ENCODE peak calls at places on chromosomes 3 and 15, in four cellular contexts. One of them, this sample, is unnamed.

GRCh38 chr3:37652851-37653250 is 208.8 kb upstream of the CTDSPL start:
- DNase-seq in fibroblast of mammary gland: no peak
- DNase-seq in astrocyte of the cerebellum: no peak
- DNase-seq in activated B cell treated with CpG ODN at 0.5 μM for 24 hours: no peak
- DNase-seq in this sample: no peak

GRCh38 chr3:110814170-110815007 is 257.2 kb upstream of the NECTIN3 start:
- DNase-seq in astrocyte of the cerebellum: peak
- DNase-seq in fibroblast of mammary gland: peak
- DNase-seq in activated B cell treated with CpG ODN at 0.5 μM for 24 hours: no peak
- DNase-seq in this sample: no peak

GRCh38 chr15:72585659-72586058 is 68.8 kb upstream of the GOLGA6B start:
- DNase-seq in fibroblast of mammary gland: peak
- DNase-seq in astrocyte of the cerebellum: peak
- DNase-seq in activated B cell treated with CpG ODN at 0.5 μM for 24 hours: no peak
- DNase-seq in this sample: no peak

GRCh38 chr15:31483924-31484368 is 157.3 kb downstream of the KLF13 start:
- DNase-seq in fibroblast of mammary gland: no peak
- DNase-seq in activated B cell treated with CpG ODN at 0.5 μM for 24 hours: no peak
- DNase-seq in astrocyte of the cerebellum: no peak
- DNase-seq in this sample: no peak

GRCh38 chr15:89776274-89777072 is at the start of gene MESP2:
- DNase-seq in activated B cell treated with CpG ODN at 0.5 μM for 24 hours: peak
- DNase-seq in fibroblast of mammary gland: peak
- DNase-seq in astrocyte of the cerebellum: peak
- DNase-seq in this sample: peak

GRCh38 chr15:38651328-38652038 is 86.9 kb upstream of the RASGRP1 start:
- DNase-seq in fibroblast of mammary gland: no peak
- DNase-seq in astrocyte of the cerebellum: no peak
- DNase-seq in activated B cell treated with CpG ODN at 0.5 μM for 24 hours: no peak
- DNase-seq in this sample: no peak

GRCh38 chr15:32659340-32659831 is 17.9 kb downstream of the SCG5 start:
- DNase-seq in fibroblast of mammary gland: peak
- DNase-seq in activated B cell treated with CpG ODN at 0.5 μM for 24 hours: no peak
- DNase-seq in astrocyte of the cerebellum: no peak
- DNase-seq in this sample: no peak

GRCh38 chr3:128316456-128316855 is 150.2 kb downstream of the DNAJB8 start:
- DNase-seq in astrocyte of the cerebellum: no peak
- DNase-seq in fibroblast of mammary gland: peak
- DNase-seq in activated B cell treated with CpG ODN at 0.5 μM for 24 hours: no peak
- DNase-seq in this sample: peak

GRCh38 chr3:121063628-121064027 is 155.6 kb downstream of the STXBP5L start:
- DNase-seq in activated B cell treated with CpG ODN at 0.5 μM for 24 hours: no peak
- DNase-seq in astrocyte of the cerebellum: no peak
- DNase-seq in fibroblast of mammary gland: no peak
- DNase-seq in this sample: no peak

GRCh38 chr3:5123937-5124336 is 1.8 kb downstream of the ARL8B start:
- DNase-seq in fibroblast of mammary gland: no peak
- DNase-seq in activated B cell treated with CpG ODN at 0.5 μM for 24 hours: no peak
- DNase-seq in astrocyte of the cerebellum: no peak
- DNase-seq in this sample: no peak

GRCh38 chr3:66997560-66998074 is 490 bp upstream of the KBTBD8 start:
- DNase-seq in fibroblast of mammary gland: peak
- DNase-seq in astrocyte of the cerebellum: peak
- DNase-seq in activated B cell treated with CpG ODN at 0.5 μM for 24 hours: no peak
- DNase-seq in this sample: peak

GRCh38 chr3:136193273-136194043 is 2.7 kb downstream of the MSL2 start:
- DNase-seq in fibroblast of mammary gland: no peak
- DNase-seq in activated B cell treated with CpG ODN at 0.5 μM for 24 hours: no peak
- DNase-seq in astrocyte of the cerebellum: no peak
- DNase-seq in this sample: no peak

GRCh38 chr15:71691700-71692417 is 118.5 kb upstream of the NR2E3 start:
- DNase-seq in astrocyte of the cerebellum: peak
- DNase-seq in activated B cell treated with CpG ODN at 0.5 μM for 24 hours: no peak
- DNase-seq in fibroblast of mammary gland: peak
- DNase-seq in this sample: no peak

GRCh38 chr15:60695713-60696522 is 217.0 kb upstream of the ICE2 start:
- DNase-seq in astrocyte of the cerebellum: no peak
- DNase-seq in fibroblast of mammary gland: peak
- DNase-seq in activated B cell treated with CpG ODN at 0.5 μM for 24 hours: no peak
- DNase-seq in this sample: no peak

GRCh38 chr15:39925112-39925830 is 5.2 kb upstream of the GPR176 start:
- DNase-seq in astrocyte of the cerebellum: no peak
- DNase-seq in activated B cell treated with CpG ODN at 0.5 μM for 24 hours: no peak
- DNase-seq in fibroblast of mammary gland: peak
- DNase-seq in this sample: no peak

GRCh38 chr3:172627057-172627809 is 83.6 kb downstream of the NCEH1 start:
- DNase-seq in fibroblast of mammary gland: peak
- DNase-seq in astrocyte of the cerebellum: no peak
- DNase-seq in activated B cell treated with CpG ODN at 0.5 μM for 24 hours: no peak
- DNase-seq in this sample: no peak

GRCh38 chr15:88375234-88375926 is 91.8 kb downstream of the MRPL46 start:
- DNase-seq in activated B cell treated with CpG ODN at 0.5 μM for 24 hours: no peak
- DNase-seq in fibroblast of mammary gland: peak
- DNase-seq in astrocyte of the cerebellum: peak
- DNase-seq in this sample: no peak

GRCh38 chr15:39426552-39427532 is 154.0 kb upstream of the THBS1 start:
- DNase-seq in fibroblast of mammary gland: no peak
- DNase-seq in astrocyte of the cerebellum: peak
- DNase-seq in activated B cell treated with CpG ODN at 0.5 μM for 24 hours: no peak
- DNase-seq in this sample: peak

GRCh38 chr3:194250104-194251002 is 100.8 kb downstream of the CPN2 start:
- DNase-seq in activated B cell treated with CpG ODN at 0.5 μM for 24 hours: no peak
- DNase-seq in astrocyte of the cerebellum: no peak
- DNase-seq in fibroblast of mammary gland: peak
- DNase-seq in this sample: no peak

GRCh38 chr3:50165388-50166308 is 10.5 kb downstream of the SEMA3F start:
- DNase-seq in astrocyte of the cerebellum: peak
- DNase-seq in activated B cell treated with CpG ODN at 0.5 μM for 24 hours: no peak
- DNase-seq in fibroblast of mammary gland: peak
- DNase-seq in this sample: no peak

GRCh38 chr3:116265976-116266584 is 179.2 kb downstream of the LSAMP start:
- DNase-seq in astrocyte of the cerebellum: no peak
- DNase-seq in fibroblast of mammary gland: no peak
- DNase-seq in activated B cell treated with CpG ODN at 0.5 μM for 24 hours: no peak
- DNase-seq in this sample: no peak

GRCh38 chr3:29071077-29071634 is 209.7 kb upstream of the RBMS3 start:
- DNase-seq in fibroblast of mammary gland: peak
- DNase-seq in astrocyte of the cerebellum: no peak
- DNase-seq in activated B cell treated with CpG ODN at 0.5 μM for 24 hours: no peak
- DNase-seq in this sample: no peak

GRCh38 chr15:54374184-54374947 is 396.1 kb downstream of the UNC13C start:
- DNase-seq in activated B cell treated with CpG ODN at 0.5 μM for 24 hours: no peak
- DNase-seq in astrocyte of the cerebellum: no peak
- DNase-seq in fibroblast of mammary gland: no peak
- DNase-seq in this sample: peak

GRCh38 chr3:48915296-48915695 is 3.3 kb upstream of the ARIH2 start:
- DNase-seq in activated B cell treated with CpG ODN at 0.5 μM for 24 hours: no peak
- DNase-seq in fibroblast of mammary gland: no peak
- DNase-seq in astrocyte of the cerebellum: no peak
- DNase-seq in this sample: no peak

GRCh38 chr3:36540898-36541518 is 160.7 kb downstream of the STAC start:
- DNase-seq in fibroblast of mammary gland: peak
- DNase-seq in activated B cell treated with CpG ODN at 0.5 μM for 24 hours: no peak
- DNase-seq in astrocyte of the cerebellum: peak
- DNase-seq in this sample: no peak

GRCh38 chr15:85453144-85453872 is 72.9 kb downstream of the AKAP13 start:
- DNase-seq in fibroblast of mammary gland: peak
- DNase-seq in astrocyte of the cerebellum: no peak
- DNase-seq in activated B cell treated with CpG ODN at 0.5 μM for 24 hours: no peak
- DNase-seq in this sample: no peak
- TF ChIP-seq CTCF in fibroblast of mammary gland: no peak
- TF ChIP-seq CTCF in astrocyte of the cerebellum: no peak
- TF ChIP-seq CTCF in activated B cell treated with CpG ODN at 0.5 μM for 24 hours: no peak
- TF ChIP-seq CTCF in this sample: no peak

GRCh38 chr15:100681335-100681746 is 79.0 kb downstream of the ASB7 start:
- DNase-seq in fibroblast of mammary gland: peak
- DNase-seq in activated B cell treated with CpG ODN at 0.5 μM for 24 hours: no peak
- DNase-seq in astrocyte of the cerebellum: no peak
- DNase-seq in this sample: no peak
- TF ChIP-seq CTCF in fibroblast of mammary gland: no peak
- TF ChIP-seq CTCF in activated B cell treated with CpG ODN at 0.5 μM for 24 hours: no peak
- TF ChIP-seq CTCF in astrocyte of the cerebellum: no peak
- TF ChIP-seq CTCF in this sample: no peak

DNA sequence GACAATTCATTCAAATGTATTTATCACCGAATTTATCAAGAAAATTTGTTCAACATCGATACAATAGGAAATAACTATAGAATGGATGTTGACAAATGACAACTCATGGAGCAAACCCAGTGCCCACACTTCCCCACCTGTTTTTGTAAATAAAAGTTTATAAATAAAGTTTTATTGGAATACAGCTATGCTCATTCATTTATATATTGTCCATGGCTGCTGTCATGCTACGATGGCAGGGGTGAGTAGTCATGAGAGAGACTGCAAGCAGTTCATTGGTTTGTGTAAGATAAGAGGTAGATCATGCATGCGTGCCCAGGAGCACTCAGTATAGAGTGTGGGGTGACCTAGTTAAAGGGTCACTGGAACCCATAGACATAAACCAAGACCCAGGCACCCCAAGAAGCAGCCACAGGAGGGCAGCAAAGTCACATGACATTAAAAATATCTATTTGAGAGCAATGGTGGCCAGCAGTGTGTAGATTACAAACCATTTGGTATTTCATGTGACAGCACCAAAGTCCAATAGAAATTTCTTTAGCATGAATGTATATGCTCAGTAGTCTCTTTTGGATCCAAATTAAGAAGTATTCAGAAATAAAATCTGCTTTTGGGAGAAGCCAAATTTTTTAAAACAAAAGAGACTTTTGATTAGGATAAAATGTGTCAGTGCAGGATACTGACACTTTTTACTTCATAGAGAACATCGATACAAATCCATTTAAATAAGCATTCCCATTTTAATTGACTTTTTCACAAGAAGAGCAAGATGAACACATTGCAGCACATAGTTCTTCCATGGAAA is 794.8 kb downstream of the MCTP2 start:
- DNase-seq in fibroblast of mammary gland: peak
- DNase-seq in activated B cell treated with CpG ODN at 0.5 μM for 24 hours: no peak
- DNase-seq in astrocyte of the cerebellum: peak
- DNase-seq in this sample: no peak
- TF ChIP-seq CTCF in fibroblast of mammary gland: peak
- TF ChIP-seq CTCF in activated B cell treated with CpG ODN at 0.5 μM for 24 hours: no peak
- TF ChIP-seq CTCF in astrocyte of the cerebellum: peak
- TF ChIP-seq CTCF in this sample: no peak

GRCh38 chr3:114942773-114943172 is 204.3 kb downstream of the ZBTB20 start:
- DNase-seq in activated B cell treated with CpG ODN at 0.5 μM for 24 hours: no peak
- DNase-seq in astrocyte of the cerebellum: no peak
- DNase-seq in fibroblast of mammary gland: no peak
- DNase-seq in this sample: no peak

GRCh38 chr3:114939920-114940319 is 207.2 kb downstream of the ZBTB20 start:
- DNase-seq in activated B cell treated with CpG ODN at 0.5 μM for 24 hours: no peak
- DNase-seq in astrocyte of the cerebellum: no peak
- DNase-seq in fibroblast of mammary gland: no peak
- DNase-seq in this sample: no peak

DNA sequence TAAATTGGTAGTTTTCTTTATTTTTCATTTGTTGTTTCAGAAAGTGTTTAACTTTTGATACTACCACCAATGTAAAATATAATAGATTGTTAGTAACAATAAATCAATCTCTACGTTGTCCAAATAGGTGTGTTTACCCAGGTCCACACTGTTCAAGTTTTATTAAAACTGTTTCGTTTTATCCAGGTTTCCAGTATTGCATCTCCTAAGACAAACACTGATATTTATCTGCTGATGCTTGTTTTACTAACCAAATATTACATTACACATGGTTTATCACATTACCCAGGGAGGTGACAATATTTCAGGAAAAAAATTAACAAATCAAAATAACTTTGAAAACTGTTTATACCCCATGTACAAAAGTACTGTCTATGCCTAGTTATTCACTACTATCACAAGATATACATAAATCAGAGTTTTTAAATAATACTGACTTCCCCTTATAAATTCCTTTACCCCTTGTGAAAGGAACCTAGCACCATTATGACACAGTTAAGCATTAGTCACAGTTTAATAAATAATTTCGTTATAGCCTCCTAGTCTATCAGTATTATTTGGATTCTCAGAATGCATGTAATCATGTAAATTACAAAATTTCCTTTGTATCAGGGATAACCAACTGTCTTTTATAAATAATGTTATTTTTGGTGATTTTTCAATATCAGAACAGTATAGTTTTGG is 205.3 kb downstream of the ZBTB20 start:
- DNase-seq in astrocyte of the cerebellum: no peak
- DNase-seq in activated B cell treated with CpG ODN at 0.5 μM for 24 hours: no peak
- DNase-seq in fibroblast of mammary gland: no peak
- DNase-seq in this sample: no peak
- TF ChIP-seq CTCF in astrocyte of the cerebellum: no peak
- TF ChIP-seq CTCF in activated B cell treated with CpG ODN at 0.5 μM for 24 hours: no peak
- TF ChIP-seq CTCF in fibroblast of mammary gland: no peak
- TF ChIP-seq CTCF in this sample: no peak

GRCh38 chr3:52893723-52894122 is 3.6 kb downstream of the STIMATE start:
- DNase-seq in fibroblast of mammary gland: no peak
- DNase-seq in activated B cell treated with CpG ODN at 0.5 μM for 24 hours: no peak
- DNase-seq in astrocyte of the cerebellum: no peak
- DNase-seq in this sample: no peak

GRCh38 chr3:52896613-52897012 is 735 bp downstream of the STIMATE start:
- DNase-seq in fibroblast of mammary gland: no peak
- DNase-seq in activated B cell treated with CpG ODN at 0.5 μM for 24 hours: no peak
- DNase-seq in astrocyte of the cerebellum: no peak
- DNase-seq in this sample: no peak

GRCh38 chr3:52894756-52895155 is 2.6 kb downstream of the STIMATE start:
- DNase-seq in fibroblast of mammary gland: no peak
- DNase-seq in activated B cell treated with CpG ODN at 0.5 μM for 24 hours: no peak
- DNase-seq in astrocyte of the cerebellum: no peak
- DNase-seq in this sample: no peak

GRCh38 chr3:52895416-52895815 is 1.9 kb downstream of the STIMATE start:
- DNase-seq in astrocyte of the cerebellum: no peak
- DNase-seq in activated B cell treated with CpG ODN at 0.5 μM for 24 hours: no peak
- DNase-seq in fibroblast of mammary gland: no peak
- DNase-seq in this sample: no peak

DNA sequence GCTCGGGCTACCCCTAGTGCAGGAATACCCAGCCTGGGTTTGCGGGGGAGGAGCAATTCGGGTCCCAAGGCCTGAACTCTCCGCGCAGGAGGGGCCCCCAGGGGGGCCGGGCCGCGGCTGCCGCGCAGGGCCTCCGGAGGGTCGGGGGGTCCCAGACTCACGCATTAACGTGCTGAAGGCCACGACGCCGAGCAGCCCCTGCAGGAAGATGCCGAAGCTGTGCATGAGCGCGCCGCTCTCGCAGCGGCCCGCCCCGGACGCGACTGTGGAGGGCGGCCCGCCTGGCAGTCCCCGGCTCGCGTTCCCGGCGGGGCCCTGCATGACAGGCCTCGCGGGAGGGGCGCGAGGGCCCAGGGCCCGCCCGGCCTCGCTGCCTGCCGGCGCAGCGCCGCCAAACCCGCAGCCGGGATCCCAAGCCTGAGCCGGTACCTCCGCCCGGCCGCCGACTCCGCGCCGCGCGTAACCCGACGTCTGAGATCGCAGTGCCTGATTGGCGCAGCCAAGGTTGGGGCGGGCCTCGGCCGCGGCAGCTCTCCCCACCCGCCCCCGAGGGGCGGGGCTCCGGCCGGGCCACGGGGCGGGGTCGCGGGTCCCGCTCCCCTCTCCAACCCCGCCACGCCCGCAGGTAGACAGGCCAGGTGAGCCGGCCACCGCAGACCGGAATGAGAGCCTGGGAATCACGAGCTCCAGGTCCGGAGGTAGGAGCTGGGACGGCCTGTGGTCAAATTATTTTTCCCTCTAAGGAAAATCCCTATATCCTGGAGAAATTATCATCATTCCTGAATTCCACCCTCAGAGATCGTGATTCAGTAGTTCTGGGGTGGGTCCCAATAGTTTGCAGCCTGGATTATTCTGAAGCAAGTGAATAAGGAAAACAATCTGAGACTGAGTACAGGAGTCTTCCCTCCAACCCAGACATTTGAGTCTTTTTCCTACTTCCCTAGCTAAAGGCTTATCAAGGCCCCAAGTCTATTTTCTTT is at the start of gene STIMATE:
- DNase-seq in astrocyte of the cerebellum: peak
- DNase-seq in fibroblast of mammary gland: peak
- DNase-seq in activated B cell treated with CpG ODN at 0.5 μM for 24 hours: peak
- DNase-seq in this sample: peak
- TF ChIP-seq CTCF in astrocyte of the cerebellum: no peak
- TF ChIP-seq CTCF in fibroblast of mammary gland: no peak
- TF ChIP-seq CTCF in activated B cell treated with CpG ODN at 0.5 μM for 24 hours: no peak
- TF ChIP-seq CTCF in this sample: no peak